ENCODE peak calls at places on chromosome 15, in four cellular contexts. G is T-helper 9 cell, U is GM04503, Y is nucleus accumbens. Q is an unnamed sample.

GRCh38 chr15:52706091-52706490 is 26.9 kb upstream of the ATOSA start:
- DNase-seq in G (no peak), U (no peak), Y (no peak), Q (no peak)

GRCh38 chr15:64911317-64912186 is at the start of gene ANKDD1A:
- DNase-seq in G (no peak), U (no peak), Y (peak; percentile 79), Q (no peak)

GRCh38 chr15:72671531-72671930 is 14.5 kb downstream of the HIGD2B start:
- DNase-seq in G (no peak), U (no peak), Y (no peak), Q (no peak)

GRCh38 chr15:57820119-57820518 is 113.6 kb downstream of the POLR2M start:
- DNase-seq in G (no peak), U (peak; percentile 12), Y (no peak), Q (no peak)

GRCh38 chr15:70582143-70582945 is 181.0 kb downstream of the UACA start:
- DNase-seq in G (no peak), U (peak; percentile 56), Y (no peak), Q (no peak)

GRCh38 chr15:32105258-32106248 is 75.2 kb downstream of the CHRNA7 start:
- DNase-seq in G (no peak), U (no peak), Y (no peak), Q (no peak)

GRCh38 chr15:101063212-101063611 is 144.1 kb downstream of the LRRK1 start:
- DNase-seq in G (no peak), U (no peak), Y (no peak), Q (no peak)

GRCh38 chr15:57780461-57780860 is 73.9 kb downstream of the POLR2M start:
- DNase-seq in G (no peak), U (no peak), Y (no peak), Q (no peak)

GRCh38 chr15:90085565-90085964 is 16.7 kb downstream of the IDH2 start:
- DNase-seq in G (no peak), U (no peak), Y (no peak), Q (no peak)

GRCh38 chr15:25863067-25863967 is at the start of gene ATP10A:
- DNase-seq in G (no peak), U (no peak), Y (no peak), Q (no peak)

GRCh38 chr15:58016776-58017175 is 48.7 kb downstream of the ALDH1A2 start:
- DNase-seq in G (no peak), U (no peak), Y (no peak), Q (no peak)

GRCh38 chr15:60790641-60791040 is 311.7 kb upstream of the ICE2 start:
- DNase-seq in G (no peak), U (no peak), Y (no peak), Q (no peak)